ENCODE peak calls at places on chromosomes 5 and 9, in nine cellular contexts. One of them, this sample, is unnamed.

GRCh38 chr5:157743163-157744054 is at the start of gene LSM11:
- DNase-seq in fibroblast of the aortic adventitia: peak
- DNase-seq in epithelial cell of esophagus: peak
- DNase-seq in ovary: peak
- DNase-seq in left ventricle myocardium inferior: peak
- DNase-seq in Calu3: peak
- DNase-seq in GM23338: peak
- DNase-seq in IMR-90: peak
- DNase-seq in lower lobe of right lung: peak
- DNase-seq in this sample: peak

GRCh38 chr5:127561254-127561653 is 43.8 kb downstream of the PRRC1 start:
- DNase-seq in fibroblast of the aortic adventitia: peak
- DNase-seq in epithelial cell of esophagus: peak
- DNase-seq in ovary: no peak
- DNase-seq in left ventricle myocardium inferior: no peak
- DNase-seq in Calu3: no peak
- DNase-seq in GM23338: no peak
- DNase-seq in IMR-90: peak
- DNase-seq in lower lobe of right lung: no peak
- DNase-seq in this sample: no peak

GRCh38 chr9:135245482-135246247 is 158.2 kb downstream of the OLFM1 start:
- DNase-seq in fibroblast of the aortic adventitia: no peak
- DNase-seq in epithelial cell of esophagus: no peak
- DNase-seq in ovary: no peak
- DNase-seq in left ventricle myocardium inferior: no peak
- DNase-seq in Calu3: no peak
- DNase-seq in GM23338: no peak
- DNase-seq in IMR-90: no peak
- DNase-seq in lower lobe of right lung: peak
- DNase-seq in this sample: peak

GRCh38 chr5:12023614-12024241 is 119.5 kb upstream of the CTNND2 start:
- DNase-seq in fibroblast of the aortic adventitia: peak
- DNase-seq in epithelial cell of esophagus: peak
- DNase-seq in ovary: no peak
- DNase-seq in left ventricle myocardium inferior: no peak
- DNase-seq in Calu3: peak
- DNase-seq in GM23338: peak
- DNase-seq in IMR-90: peak
- DNase-seq in lower lobe of right lung: no peak
- DNase-seq in this sample: no peak

GRCh38 chr5:76249601-76250000 is 153.5 kb upstream of the IQGAP2 start:
- DNase-seq in fibroblast of the aortic adventitia: no peak
- DNase-seq in epithelial cell of esophagus: no peak
- DNase-seq in ovary: no peak
- DNase-seq in left ventricle myocardium inferior: no peak
- DNase-seq in Calu3: no peak
- DNase-seq in GM23338: no peak
- DNase-seq in IMR-90: no peak
- DNase-seq in lower lobe of right lung: no peak
- DNase-seq in this sample: no peak

GRCh38 chr5:179188636-179189035 is 128.5 kb downstream of the ZNF354C start:
- DNase-seq in fibroblast of the aortic adventitia: no peak
- DNase-seq in epithelial cell of esophagus: no peak
- DNase-seq in ovary: peak
- DNase-seq in left ventricle myocardium inferior: no peak
- DNase-seq in Calu3: no peak
- DNase-seq in GM23338: no peak
- DNase-seq in IMR-90: no peak
- DNase-seq in lower lobe of right lung: peak
- DNase-seq in this sample: no peak

GRCh38 chr5:75052461-75053285 is at the start of gene GCNT4:
- DNase-seq in fibroblast of the aortic adventitia: peak
- DNase-seq in epithelial cell of esophagus: peak
- DNase-seq in ovary: peak
- DNase-seq in left ventricle myocardium inferior: peak
- DNase-seq in Calu3: peak
- DNase-seq in GM23338: peak
- DNase-seq in IMR-90: peak
- DNase-seq in lower lobe of right lung: peak
- DNase-seq in this sample: peak

GRCh38 chr9:126471084-126471611 is 142.6 kb upstream of the LMX1B start:
- DNase-seq in fibroblast of the aortic adventitia: peak
- DNase-seq in epithelial cell of esophagus: no peak
- DNase-seq in ovary: no peak
- DNase-seq in left ventricle myocardium inferior: peak
- DNase-seq in Calu3: no peak
- DNase-seq in GM23338: no peak
- DNase-seq in IMR-90: peak
- DNase-seq in lower lobe of right lung: peak
- DNase-seq in this sample: peak

GRCh38 chr9:26745111-26745510 is 147.5 kb downstream of the CAAP1 start:
- DNase-seq in fibroblast of the aortic adventitia: no peak
- DNase-seq in epithelial cell of esophagus: no peak
- DNase-seq in ovary: no peak
- DNase-seq in left ventricle myocardium inferior: no peak
- DNase-seq in Calu3: no peak
- DNase-seq in GM23338: no peak
- DNase-seq in IMR-90: no peak
- DNase-seq in lower lobe of right lung: no peak
- DNase-seq in this sample: no peak

GRCh38 chr9:26750126-26750525 is 142.5 kb downstream of the CAAP1 start:
- DNase-seq in fibroblast of the aortic adventitia: no peak
- DNase-seq in epithelial cell of esophagus: no peak
- DNase-seq in ovary: no peak
- DNase-seq in left ventricle myocardium inferior: no peak
- DNase-seq in Calu3: no peak
- DNase-seq in GM23338: no peak
- DNase-seq in IMR-90: no peak
- DNase-seq in lower lobe of right lung: no peak
- DNase-seq in this sample: no peak

GRCh38 chr9:26746357-26747072 is 146.1 kb downstream of the CAAP1 start:
- DNase-seq in fibroblast of the aortic adventitia: peak
- DNase-seq in epithelial cell of esophagus: peak
- DNase-seq in ovary: no peak
- DNase-seq in left ventricle myocardium inferior: no peak
- DNase-seq in Calu3: peak
- DNase-seq in GM23338: peak
- DNase-seq in IMR-90: peak
- DNase-seq in lower lobe of right lung: no peak
- DNase-seq in this sample: no peak

GRCh38 chr9:26747611-26748010 is 145.0 kb downstream of the CAAP1 start:
- DNase-seq in fibroblast of the aortic adventitia: no peak
- DNase-seq in epithelial cell of esophagus: no peak
- DNase-seq in ovary: no peak
- DNase-seq in left ventricle myocardium inferior: no peak
- DNase-seq in Calu3: no peak
- DNase-seq in GM23338: no peak
- DNase-seq in IMR-90: no peak
- DNase-seq in lower lobe of right lung: no peak
- DNase-seq in this sample: no peak

GRCh38 chr9:26748449-26749058 is 144.0 kb downstream of the CAAP1 start:
- DNase-seq in fibroblast of the aortic adventitia: no peak
- DNase-seq in epithelial cell of esophagus: no peak
- DNase-seq in ovary: no peak
- DNase-seq in left ventricle myocardium inferior: no peak
- DNase-seq in Calu3: no peak
- DNase-seq in GM23338: no peak
- DNase-seq in IMR-90: no peak
- DNase-seq in lower lobe of right lung: no peak
- DNase-seq in this sample: no peak
- TF ChIP-seq CTCF in fibroblast of the aortic adventitia: no peak
- TF ChIP-seq CTCF in epithelial cell of esophagus: no peak
- TF ChIP-seq CTCF in ovary: no peak
- TF ChIP-seq CTCF in left ventricle myocardium inferior: no peak
- TF ChIP-seq CTCF in Calu3: no peak
- TF ChIP-seq CTCF in GM23338: no peak
- TF ChIP-seq CTCF in IMR-90: no peak
- TF ChIP-seq CTCF in lower lobe of right lung: no peak
- TF ChIP-seq CTCF in this sample: no peak

DNA sequence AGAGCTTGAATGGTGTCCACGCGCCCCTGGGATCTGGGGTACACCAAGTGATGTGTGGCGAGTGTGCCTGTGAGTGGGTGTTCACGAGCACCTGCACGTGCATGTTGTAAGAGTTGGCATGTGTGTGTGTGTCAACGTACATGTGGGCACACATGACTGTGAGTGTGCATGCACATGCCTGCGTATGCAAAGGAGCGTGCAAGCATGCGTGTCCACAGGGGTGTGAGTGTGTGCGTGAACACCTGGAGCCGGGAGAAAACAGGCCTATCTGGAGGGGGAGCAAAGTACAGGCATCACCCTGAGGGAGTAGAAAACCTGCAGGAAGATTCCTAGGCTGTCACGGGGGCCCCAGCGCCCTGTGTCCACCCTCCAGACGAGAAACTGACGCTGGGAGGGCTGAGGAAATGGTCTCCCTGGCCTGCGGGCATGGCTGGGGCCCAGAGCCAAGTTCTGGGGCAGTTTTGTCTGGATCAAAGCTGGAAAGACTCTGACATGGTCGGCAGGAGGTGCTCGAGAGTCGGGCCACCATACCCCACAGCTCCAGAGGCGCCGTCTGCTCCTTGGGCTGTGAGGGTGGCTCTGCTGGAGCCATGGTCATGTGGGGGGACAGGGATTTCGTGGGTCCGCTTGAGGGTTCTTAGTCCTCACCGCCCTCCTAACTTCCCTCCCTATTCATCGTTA is 31.8 kb downstream of the PTGES start:
- DNase-seq in fibroblast of the aortic adventitia: no peak
- DNase-seq in epithelial cell of esophagus: no peak
- DNase-seq in ovary: no peak
- DNase-seq in left ventricle myocardium inferior: no peak
- DNase-seq in Calu3: no peak
- DNase-seq in GM23338: peak
- DNase-seq in IMR-90: no peak
- DNase-seq in lower lobe of right lung: no peak
- DNase-seq in this sample: no peak
- TF ChIP-seq CTCF in fibroblast of the aortic adventitia: no peak
- TF ChIP-seq CTCF in epithelial cell of esophagus: no peak
- TF ChIP-seq CTCF in ovary: no peak
- TF ChIP-seq CTCF in left ventricle myocardium inferior: no peak
- TF ChIP-seq CTCF in Calu3: no peak
- TF ChIP-seq CTCF in GM23338: no peak
- TF ChIP-seq CTCF in IMR-90: no peak
- TF ChIP-seq CTCF in lower lobe of right lung: no peak
- TF ChIP-seq CTCF in this sample: no peak

DNA sequence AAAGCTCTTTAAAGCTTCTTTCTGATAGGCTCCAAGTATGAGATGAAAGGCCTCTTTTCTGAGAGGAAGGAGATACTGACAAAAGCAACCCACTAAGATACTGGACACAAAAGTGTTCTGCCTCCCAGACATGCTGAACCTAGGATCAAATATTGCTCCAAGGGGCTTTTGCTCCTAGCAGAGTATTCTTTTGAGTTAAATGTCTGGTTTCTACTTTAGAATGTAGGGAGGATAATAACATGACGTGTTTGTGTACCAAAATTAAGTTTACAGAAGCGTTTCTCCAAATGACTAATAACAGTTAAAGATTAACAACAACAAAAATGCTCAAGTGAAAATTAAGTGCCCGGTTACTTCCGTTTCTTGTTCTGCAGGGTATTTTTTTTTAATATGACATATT is 2293.3 kb upstream of the C9orf72 start:
- DNase-seq in fibroblast of the aortic adventitia: no peak
- DNase-seq in epithelial cell of esophagus: no peak
- DNase-seq in ovary: no peak
- DNase-seq in left ventricle myocardium inferior: no peak
- DNase-seq in Calu3: no peak
- DNase-seq in GM23338: no peak
- DNase-seq in IMR-90: no peak
- DNase-seq in lower lobe of right lung: no peak
- DNase-seq in this sample: no peak
- TF ChIP-seq CTCF in fibroblast of the aortic adventitia: no peak
- TF ChIP-seq CTCF in epithelial cell of esophagus: no peak
- TF ChIP-seq CTCF in ovary: no peak
- TF ChIP-seq CTCF in left ventricle myocardium inferior: no peak
- TF ChIP-seq CTCF in Calu3: no peak
- TF ChIP-seq CTCF in GM23338: no peak
- TF ChIP-seq CTCF in IMR-90: no peak
- TF ChIP-seq CTCF in lower lobe of right lung: no peak
- TF ChIP-seq CTCF in this sample: no peak

GRCh38 chr9:19946446-19947109 is 157.7 kb upstream of the SLC24A2 start:
- DNase-seq in fibroblast of the aortic adventitia: peak
- DNase-seq in epithelial cell of esophagus: peak
- DNase-seq in ovary: no peak
- DNase-seq in left ventricle myocardium inferior: no peak
- DNase-seq in Calu3: no peak
- DNase-seq in GM23338: peak
- DNase-seq in IMR-90: peak
- DNase-seq in lower lobe of right lung: no peak
- DNase-seq in this sample: no peak
- TF ChIP-seq CTCF in fibroblast of the aortic adventitia: peak
- TF ChIP-seq CTCF in epithelial cell of esophagus: peak
- TF ChIP-seq CTCF in ovary: no peak
- TF ChIP-seq CTCF in left ventricle myocardium inferior: peak
- TF ChIP-seq CTCF in Calu3: no peak
- TF ChIP-seq CTCF in GM23338: peak
- TF ChIP-seq CTCF in IMR-90: peak
- TF ChIP-seq CTCF in lower lobe of right lung: no peak
- TF ChIP-seq CTCF in this sample: no peak

GRCh38 chr9:33942471-33943083 is 106.1 kb downstream of the UBAP2 start:
- DNase-seq in fibroblast of the aortic adventitia: peak
- DNase-seq in epithelial cell of esophagus: peak
- DNase-seq in ovary: no peak
- DNase-seq in left ventricle myocardium inferior: no peak
- DNase-seq in Calu3: no peak
- DNase-seq in GM23338: no peak
- DNase-seq in IMR-90: peak
- DNase-seq in lower lobe of right lung: no peak
- DNase-seq in this sample: no peak
- TF ChIP-seq CTCF in fibroblast of the aortic adventitia: peak
- TF ChIP-seq CTCF in epithelial cell of esophagus: peak
- TF ChIP-seq CTCF in ovary: no peak
- TF ChIP-seq CTCF in left ventricle myocardium inferior: no peak
- TF ChIP-seq CTCF in Calu3: no peak
- TF ChIP-seq CTCF in GM23338: no peak
- TF ChIP-seq CTCF in IMR-90: peak
- TF ChIP-seq CTCF in lower lobe of right lung: no peak
- TF ChIP-seq CTCF in this sample: no peak